ENCODE peak calls at places on chromosomes 5 and 9, in four cellular contexts. One of them, this sample, is unnamed.

GRCh38 chr9:20031836-20032235 is 243.0 kb upstream of the SLC24A2 start:
- DNase-seq in ovary: no peak
- DNase-seq in breast epithelium: no peak
- DNase-seq in stomach: no peak
- DNase-seq in this sample: no peak

GRCh38 chr9:131394464-131395026 is 659 bp downstream of the PRRC2B start:
- DNase-seq in ovary: peak; percentile 60
- DNase-seq in breast epithelium: no peak
- DNase-seq in stomach: peak; percentile 48
- DNase-seq in this sample: no peak

GRCh38 chr5:156715287-156715686 is 134.8 kb upstream of the PPP1R2B start:
- DNase-seq in ovary: no peak
- DNase-seq in breast epithelium: no peak
- DNase-seq in stomach: no peak
- DNase-seq in this sample: no peak

GRCh38 chr5:128532127-128532526 is 5.9 kb downstream of the FBN2 start:
- DNase-seq in ovary: no peak
- DNase-seq in breast epithelium: no peak
- DNase-seq in stomach: no peak
- DNase-seq in this sample: no peak

GRCh38 chr5:73278693-73279092 is 105.7 kb downstream of the TMEM174 start:
- DNase-seq in ovary: no peak
- DNase-seq in breast epithelium: peak; percentile 69
- DNase-seq in stomach: no peak
- DNase-seq in this sample: no peak

GRCh38 chr9:120668399-120668798 is 45.9 kb downstream of the MEGF9 start:
- DNase-seq in ovary: no peak
- DNase-seq in breast epithelium: no peak
- DNase-seq in stomach: no peak
- DNase-seq in this sample: no peak

GRCh38 chr5:26807231-26808199 is 230.9 kb downstream of the CDH9 start:
- DNase-seq in ovary: no peak
- DNase-seq in breast epithelium: no peak
- DNase-seq in stomach: no peak
- DNase-seq in this sample: no peak

GRCh38 chr9:92947268-92948031 is at the start of gene FGD3:
- DNase-seq in ovary: no peak
- DNase-seq in breast epithelium: peak; percentile 50
- DNase-seq in stomach: peak; percentile 43
- DNase-seq in this sample: no peak

GRCh38 chr9:103798620-103799019 is 295.5 kb upstream of the SMC2 start:
- DNase-seq in ovary: no peak
- DNase-seq in breast epithelium: no peak
- DNase-seq in stomach: no peak
- DNase-seq in this sample: peak; percentile 31

GRCh38 chr9:75482566-75482965 is 394.3 kb downstream of the OSTF1 start:
- DNase-seq in ovary: no peak
- DNase-seq in breast epithelium: no peak
- DNase-seq in stomach: no peak
- DNase-seq in this sample: no peak

GRCh38 chr9:97284798-97285197 is 22.7 kb upstream of the CCDC180 start:
- DNase-seq in ovary: no peak
- DNase-seq in breast epithelium: no peak
- DNase-seq in stomach: no peak
- DNase-seq in this sample: no peak

GRCh38 chr5:32017638-32018429 is 156.3 kb downstream of the GOLPH3 start:
- DNase-seq in ovary: peak; percentile 38
- DNase-seq in breast epithelium: no peak
- DNase-seq in stomach: no peak
- DNase-seq in this sample: no peak

DNA sequence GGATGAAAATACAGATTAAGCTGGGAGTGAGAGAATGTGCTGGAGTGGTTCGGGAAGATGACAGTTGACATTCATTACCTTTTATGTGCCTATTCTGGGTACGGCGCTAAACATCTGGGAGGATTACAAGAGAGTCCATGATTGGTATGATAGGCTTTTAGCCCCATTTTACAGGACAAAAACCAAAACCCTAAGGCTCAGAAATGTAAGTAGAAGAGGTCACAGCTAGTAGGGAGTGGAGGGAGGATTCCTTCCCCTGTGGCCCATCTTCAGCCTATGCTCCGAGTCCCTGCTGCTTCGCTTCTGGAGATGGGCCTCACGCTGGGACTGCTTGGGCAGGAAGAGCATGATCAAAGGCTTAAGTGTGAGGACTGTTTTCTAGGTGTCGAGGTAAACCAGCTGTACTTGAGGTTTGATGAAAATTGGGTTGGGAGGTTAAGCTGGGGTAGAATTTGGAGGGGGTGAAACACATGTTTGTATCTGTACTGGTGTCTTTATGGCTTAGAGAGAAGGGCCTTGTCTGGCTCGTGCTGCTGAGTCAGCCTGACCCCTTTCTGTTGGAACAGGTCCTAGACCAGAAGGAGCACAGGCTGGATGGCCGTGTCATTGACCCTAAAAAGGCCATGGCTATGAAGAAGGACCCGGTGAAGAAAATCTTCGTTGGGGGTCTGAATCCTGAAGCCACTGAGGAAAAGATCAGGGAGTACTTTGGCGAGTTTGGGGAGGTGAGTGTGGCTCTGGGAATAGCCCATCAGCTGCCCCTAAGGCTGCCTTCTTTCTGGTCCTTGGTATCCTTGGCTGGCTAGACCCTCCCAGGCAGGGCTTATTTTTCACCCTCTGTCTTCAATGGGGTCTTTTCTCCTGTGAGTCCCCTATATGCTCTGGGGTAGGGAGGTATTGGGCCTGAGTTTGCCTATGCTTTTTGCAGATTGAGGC is 2.1 kb downstream of the HNRNPAB start:
- DNase-seq in ovary: no peak
- DNase-seq in breast epithelium: peak; percentile 19
- DNase-seq in stomach: no peak
- DNase-seq in this sample: no peak
- TF ChIP-seq POLR2A in ovary: no peak
- TF ChIP-seq POLR2A in breast epithelium: no peak
- TF ChIP-seq POLR2A in stomach: no peak
- TF ChIP-seq POLR2A in this sample: no peak

GRCh38 chr9:36034911-36035490 is 1.7 kb upstream of the RECK start:
- DNase-seq in ovary: no peak
- DNase-seq in breast epithelium: no peak
- DNase-seq in stomach: no peak
- DNase-seq in this sample: no peak

GRCh38 chr9:36039121-36039520 is 2.4 kb downstream of the RECK start:
- DNase-seq in ovary: no peak
- DNase-seq in breast epithelium: no peak
- DNase-seq in stomach: no peak
- DNase-seq in this sample: no peak

GRCh38 chr9:36037580-36038169 is 962 bp downstream of the RECK start:
- DNase-seq in ovary: no peak
- DNase-seq in breast epithelium: no peak
- DNase-seq in stomach: no peak
- DNase-seq in this sample: peak; percentile 2

GRCh38 chr9:36036253-36036779 is 397 bp upstream of the RECK start:
- DNase-seq in ovary: no peak
- DNase-seq in breast epithelium: no peak
- DNase-seq in stomach: no peak
- DNase-seq in this sample: no peak

DNA sequence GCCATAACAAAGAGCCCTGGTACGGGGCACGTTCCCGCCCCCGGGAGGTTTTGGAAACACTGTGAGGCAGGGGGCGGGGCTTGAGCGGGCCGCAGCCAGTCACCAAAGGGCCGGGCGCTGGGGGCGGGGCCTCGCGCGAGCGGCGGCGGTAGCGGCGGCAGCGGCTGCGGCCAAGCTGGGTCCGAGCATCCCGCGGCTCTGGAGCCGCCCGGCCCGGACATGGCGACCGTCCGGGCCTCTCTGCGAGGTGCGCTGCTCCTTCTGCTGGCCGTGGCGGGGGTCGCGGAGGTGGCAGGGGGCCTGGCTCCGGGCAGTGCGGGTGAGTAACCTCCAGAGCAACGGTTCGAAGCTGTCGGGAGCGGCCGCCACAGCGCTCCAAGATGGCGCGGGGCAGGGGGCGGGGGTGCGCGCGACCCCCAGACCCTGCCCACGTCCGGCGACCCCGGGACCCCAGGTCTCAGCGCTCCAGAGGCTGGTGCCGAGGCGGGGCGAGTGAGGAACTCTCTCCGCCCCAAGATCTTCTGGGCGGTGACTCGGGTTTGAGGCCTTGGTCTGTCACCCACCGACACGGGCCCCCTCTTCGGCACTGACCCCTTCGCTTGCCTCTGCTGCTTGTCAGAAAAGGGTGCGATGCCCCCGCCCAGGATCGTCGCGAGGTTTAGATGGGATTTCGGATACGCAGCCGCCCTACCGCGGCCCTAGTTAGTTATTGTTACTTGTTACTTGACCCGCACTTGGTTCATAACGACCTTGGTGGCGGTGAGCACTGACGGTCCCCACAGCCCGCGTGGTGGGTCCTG is at the start of gene RECK:
- DNase-seq in ovary: peak; percentile 85
- DNase-seq in breast epithelium: peak; percentile 80
- DNase-seq in stomach: peak; percentile 84
- DNase-seq in this sample: peak; percentile 63
- TF ChIP-seq POLR2A in ovary: peak; percentile 62
- TF ChIP-seq POLR2A in breast epithelium: peak; percentile 21
- TF ChIP-seq POLR2A in stomach: no peak
- TF ChIP-seq POLR2A in this sample: peak; percentile 63

DNA sequence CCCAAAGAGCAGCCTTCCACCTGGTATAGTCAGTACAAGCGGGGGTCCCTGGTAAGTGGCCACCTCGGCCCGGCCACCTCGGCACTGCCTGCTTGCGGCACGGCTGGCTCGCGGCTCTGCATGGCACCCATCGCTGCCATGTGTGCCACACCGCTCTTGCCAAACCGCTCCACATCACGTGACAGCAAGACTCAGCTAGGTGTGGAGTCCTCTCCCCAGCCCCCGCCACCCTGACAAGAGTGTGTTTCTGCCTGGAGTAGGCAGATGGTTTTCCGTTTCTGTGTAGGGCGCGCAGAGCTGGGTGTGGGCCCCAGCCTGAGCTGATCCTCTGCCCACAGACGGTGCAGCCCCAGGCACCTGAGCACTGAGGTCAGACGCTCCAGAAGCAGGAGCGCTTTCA is 50.5 kb upstream of the FCN2 start:
- DNase-seq in ovary: no peak
- DNase-seq in breast epithelium: no peak
- DNase-seq in stomach: no peak
- DNase-seq in this sample: no peak
- TF ChIP-seq POLR2A in ovary: no peak
- TF ChIP-seq POLR2A in breast epithelium: no peak
- TF ChIP-seq POLR2A in stomach: no peak
- TF ChIP-seq POLR2A in this sample: no peak

DNA sequence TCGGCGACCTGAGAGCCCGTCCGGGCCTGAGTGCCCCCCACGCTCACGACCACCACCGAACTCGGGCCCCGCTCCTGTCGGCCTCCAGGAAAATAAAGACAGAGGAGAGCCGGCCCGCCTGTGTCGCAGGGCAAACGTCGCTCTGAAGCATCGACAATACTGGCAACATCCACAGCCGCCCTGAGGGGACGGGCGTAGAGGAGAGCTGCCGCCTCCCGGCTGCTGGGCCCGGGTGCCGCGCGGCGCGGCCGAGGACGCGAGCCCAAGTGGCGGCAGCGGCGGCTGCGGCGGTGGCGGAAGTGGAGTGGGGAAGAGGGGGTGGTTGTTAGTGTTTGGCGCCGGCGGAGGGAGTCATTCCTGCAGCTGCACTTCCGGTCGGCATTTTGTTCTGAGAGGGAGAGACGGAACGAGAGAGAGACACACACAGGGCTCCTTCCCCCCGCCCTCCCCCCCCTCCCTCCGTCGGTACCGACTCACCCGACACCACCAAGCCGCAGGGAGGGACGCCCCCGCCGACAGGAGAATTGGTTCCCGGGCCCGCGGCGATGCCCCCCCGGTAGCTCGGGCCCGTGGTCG is at the start of gene NIPBL:
- DNase-seq in ovary: peak; percentile 89
- DNase-seq in breast epithelium: peak; percentile 86
- DNase-seq in stomach: peak; percentile 91
- DNase-seq in this sample: peak; percentile 79
- TF ChIP-seq POLR2A in ovary: peak; percentile 82
- TF ChIP-seq POLR2A in breast epithelium: peak; percentile 36
- TF ChIP-seq POLR2A in stomach: no peak
- TF ChIP-seq POLR2A in this sample: peak; percentile 96

GRCh38 chr9:109477269-109478203 is 20.6 kb downstream of the PTPN3 start:
- DNase-seq in ovary: no peak
- DNase-seq in breast epithelium: no peak
- DNase-seq in stomach: peak; percentile 95
- DNase-seq in this sample: no peak
- TF ChIP-seq POLR2A in ovary: no peak
- TF ChIP-seq POLR2A in breast epithelium: no peak
- TF ChIP-seq POLR2A in stomach: no peak
- TF ChIP-seq POLR2A in this sample: no peak

DNA sequence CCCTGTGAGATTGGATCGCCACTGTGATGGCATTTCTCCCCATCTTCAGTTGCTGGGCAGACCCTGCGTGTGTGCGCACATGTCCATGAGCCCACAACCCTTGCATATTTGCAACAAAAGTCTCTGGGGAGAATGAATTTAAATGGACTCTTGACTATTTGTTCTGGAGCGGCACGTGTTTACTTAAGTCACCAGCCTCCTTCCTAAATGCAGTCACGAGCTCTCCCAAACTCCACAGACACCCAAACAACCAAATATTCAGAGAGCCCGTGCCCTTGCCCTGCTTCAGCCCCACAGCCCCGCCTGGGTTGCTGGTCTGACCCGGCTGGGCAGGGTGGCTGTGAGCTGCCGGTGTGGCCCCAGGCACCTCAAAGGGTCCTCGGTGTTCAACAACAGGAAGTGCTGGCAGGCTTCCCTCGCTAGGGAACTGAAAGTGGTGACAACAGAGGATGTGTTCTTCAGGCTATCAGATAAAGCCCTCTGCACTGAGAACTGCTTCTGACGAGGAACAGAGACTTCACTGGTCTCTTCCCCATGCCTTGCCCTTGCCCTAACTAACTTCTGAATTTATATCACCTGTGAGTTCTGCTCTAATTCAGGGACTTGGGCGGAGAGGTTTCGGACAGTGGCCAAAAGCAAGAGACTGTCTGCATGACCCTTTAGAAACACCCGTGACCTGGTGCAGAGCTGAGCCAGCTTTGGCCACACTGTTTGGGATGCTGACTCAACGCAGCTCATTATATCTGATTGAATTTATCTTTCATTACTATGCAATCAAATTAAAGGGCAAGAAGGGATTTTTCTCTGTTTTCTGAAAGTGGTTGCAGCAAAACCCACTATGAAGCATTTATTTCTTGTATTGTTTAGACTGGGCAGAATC is 19.2 kb upstream of the CD180 start:
- DNase-seq in ovary: peak; percentile 37
- DNase-seq in breast epithelium: peak; percentile 73
- DNase-seq in stomach: peak; percentile 87
- DNase-seq in this sample: no peak
- TF ChIP-seq POLR2A in ovary: no peak
- TF ChIP-seq POLR2A in breast epithelium: no peak
- TF ChIP-seq POLR2A in stomach: no peak
- TF ChIP-seq POLR2A in this sample: no peak

GRCh38 chr5:43066231-43066798 is 26.2 kb upstream of the ANXA2R start:
- DNase-seq in ovary: peak; percentile 74
- DNase-seq in breast epithelium: peak; percentile 77
- DNase-seq in stomach: peak; percentile 82
- DNase-seq in this sample: no peak
- TF ChIP-seq POLR2A in ovary: no peak
- TF ChIP-seq POLR2A in breast epithelium: no peak
- TF ChIP-seq POLR2A in stomach: no peak
- TF ChIP-seq POLR2A in this sample: peak; percentile 34

GRCh38 chr5:491119-491855 is 33.0 kb downstream of the SLC9A3 start:
- DNase-seq in ovary: no peak
- DNase-seq in breast epithelium: no peak
- DNase-seq in stomach: no peak
- DNase-seq in this sample: no peak
- TF ChIP-seq POLR2A in ovary: no peak
- TF ChIP-seq POLR2A in breast epithelium: no peak
- TF ChIP-seq POLR2A in stomach: no peak
- TF ChIP-seq POLR2A in this sample: no peak

GRCh38 chr5:142845954-142846398 is 75.8 kb downstream of the ARHGAP26 start:
- DNase-seq in ovary: no peak
- DNase-seq in breast epithelium: no peak
- DNase-seq in stomach: peak; percentile 38
- DNase-seq in this sample: no peak
- TF ChIP-seq POLR2A in ovary: no peak
- TF ChIP-seq POLR2A in breast epithelium: no peak
- TF ChIP-seq POLR2A in stomach: no peak
- TF ChIP-seq POLR2A in this sample: no peak